ENCODE peak calls at places on chromosomes 5 and 9, in eight cellular contexts. One of them, this sample, is unnamed.

GRCh38 chr9:16611969-16612368 is 258.5 kb downstream of the BNC2 start:
- DNase-seq in activated effector memory CD4-positive, alpha-beta T cell treated with anti-CD3 and anti-CD28 coated beads, Interleukin-2, amount 50 U/mL, for 16 hours: no peak
- DNase-seq in AG08396: peak
- DNase-seq in HCEC 1CT: peak
- DNase-seq in mesendoderm: no peak
- DNase-seq in glomerular endothelial cell: no peak
- DNase-seq in ELR: no peak
- DNase-seq in NCI-H1417: no peak
- DNase-seq in this sample: no peak

GRCh38 chr9:83570359-83570758 is 32.2 kb upstream of the FRMD3 start:
- DNase-seq in activated effector memory CD4-positive, alpha-beta T cell treated with anti-CD3 and anti-CD28 coated beads, Interleukin-2, amount 50 U/mL, for 16 hours: no peak
- DNase-seq in AG08396: no peak
- DNase-seq in HCEC 1CT: no peak
- DNase-seq in mesendoderm: no peak
- DNase-seq in glomerular endothelial cell: no peak
- DNase-seq in ELR: no peak
- DNase-seq in NCI-H1417: no peak
- DNase-seq in this sample: no peak

GRCh38 chr5:147712583-147712982 is 69.9 kb downstream of the JAKMIP2 start:
- DNase-seq in activated effector memory CD4-positive, alpha-beta T cell treated with anti-CD3 and anti-CD28 coated beads, Interleukin-2, amount 50 U/mL, for 16 hours: no peak
- DNase-seq in AG08396: no peak
- DNase-seq in HCEC 1CT: no peak
- DNase-seq in mesendoderm: no peak
- DNase-seq in glomerular endothelial cell: no peak
- DNase-seq in ELR: no peak
- DNase-seq in NCI-H1417: peak
- DNase-seq in this sample: no peak

GRCh38 chr5:83026930-83027687 is 50.1 kb downstream of the TMEM167A start:
- DNase-seq in activated effector memory CD4-positive, alpha-beta T cell treated with anti-CD3 and anti-CD28 coated beads, Interleukin-2, amount 50 U/mL, for 16 hours: no peak
- DNase-seq in AG08396: no peak
- DNase-seq in HCEC 1CT: no peak
- DNase-seq in mesendoderm: peak
- DNase-seq in glomerular endothelial cell: no peak
- DNase-seq in ELR: no peak
- DNase-seq in NCI-H1417: no peak
- DNase-seq in this sample: no peak

GRCh38 chr5:125518169-125518568 is 771.7 kb upstream of the ZNF608 start:
- DNase-seq in activated effector memory CD4-positive, alpha-beta T cell treated with anti-CD3 and anti-CD28 coated beads, Interleukin-2, amount 50 U/mL, for 16 hours: no peak
- DNase-seq in AG08396: no peak
- DNase-seq in HCEC 1CT: no peak
- DNase-seq in mesendoderm: no peak
- DNase-seq in glomerular endothelial cell: no peak
- DNase-seq in ELR: no peak
- DNase-seq in NCI-H1417: no peak
- DNase-seq in this sample: no peak

GRCh38 chr9:70610287-70610644 is 195.8 kb upstream of the KLF9 start:
- DNase-seq in activated effector memory CD4-positive, alpha-beta T cell treated with anti-CD3 and anti-CD28 coated beads, Interleukin-2, amount 50 U/mL, for 16 hours: no peak
- DNase-seq in AG08396: no peak
- DNase-seq in HCEC 1CT: no peak
- DNase-seq in mesendoderm: no peak
- DNase-seq in glomerular endothelial cell: no peak
- DNase-seq in ELR: no peak
- DNase-seq in NCI-H1417: no peak
- DNase-seq in this sample: no peak

GRCh38 chr5:124888050-124888506 is 141.6 kb upstream of the ZNF608 start:
- DNase-seq in activated effector memory CD4-positive, alpha-beta T cell treated with anti-CD3 and anti-CD28 coated beads, Interleukin-2, amount 50 U/mL, for 16 hours: no peak
- DNase-seq in AG08396: no peak
- DNase-seq in HCEC 1CT: no peak
- DNase-seq in mesendoderm: peak
- DNase-seq in glomerular endothelial cell: no peak
- DNase-seq in ELR: no peak
- DNase-seq in NCI-H1417: peak
- DNase-seq in this sample: no peak

GRCh38 chr5:65927497-65928340 is 1.3 kb downstream of the ERBIN start:
- DNase-seq in activated effector memory CD4-positive, alpha-beta T cell treated with anti-CD3 and anti-CD28 coated beads, Interleukin-2, amount 50 U/mL, for 16 hours: peak
- DNase-seq in AG08396: peak
- DNase-seq in HCEC 1CT: peak
- DNase-seq in mesendoderm: peak
- DNase-seq in glomerular endothelial cell: peak
- DNase-seq in ELR: peak
- DNase-seq in NCI-H1417: peak
- DNase-seq in this sample: no peak

GRCh38 chr9:114167591-114168091 is 12.3 kb downstream of the COL27A1 start:
- DNase-seq in activated effector memory CD4-positive, alpha-beta T cell treated with anti-CD3 and anti-CD28 coated beads, Interleukin-2, amount 50 U/mL, for 16 hours: no peak
- DNase-seq in AG08396: no peak
- DNase-seq in HCEC 1CT: no peak
- DNase-seq in mesendoderm: no peak
- DNase-seq in glomerular endothelial cell: no peak
- DNase-seq in ELR: no peak
- DNase-seq in NCI-H1417: no peak
- DNase-seq in this sample: no peak

GRCh38 chr9:131087354-131087893 is 8.9 kb upstream of the AIF1L start:
- DNase-seq in activated effector memory CD4-positive, alpha-beta T cell treated with anti-CD3 and anti-CD28 coated beads, Interleukin-2, amount 50 U/mL, for 16 hours: no peak
- DNase-seq in AG08396: no peak
- DNase-seq in HCEC 1CT: no peak
- DNase-seq in mesendoderm: no peak
- DNase-seq in glomerular endothelial cell: no peak
- DNase-seq in ELR: no peak
- DNase-seq in NCI-H1417: no peak
- DNase-seq in this sample: no peak

GRCh38 chr5:112473989-112474388 is 54.9 kb upstream of the EPB41L4A start:
- DNase-seq in activated effector memory CD4-positive, alpha-beta T cell treated with anti-CD3 and anti-CD28 coated beads, Interleukin-2, amount 50 U/mL, for 16 hours: no peak
- DNase-seq in AG08396: no peak
- DNase-seq in HCEC 1CT: no peak
- DNase-seq in mesendoderm: no peak
- DNase-seq in glomerular endothelial cell: no peak
- DNase-seq in ELR: no peak
- DNase-seq in NCI-H1417: no peak
- DNase-seq in this sample: no peak

GRCh38 chr5:7849531-7850240 is 1.2 kb downstream of the CFAP90 start:
- DNase-seq in activated effector memory CD4-positive, alpha-beta T cell treated with anti-CD3 and anti-CD28 coated beads, Interleukin-2, amount 50 U/mL, for 16 hours: no peak
- DNase-seq in AG08396: peak
- DNase-seq in HCEC 1CT: no peak
- DNase-seq in mesendoderm: peak
- DNase-seq in glomerular endothelial cell: no peak
- DNase-seq in ELR: no peak
- DNase-seq in NCI-H1417: peak
- DNase-seq in this sample: no peak

GRCh38 chr5:52725781-52726180 is 61.9 kb upstream of the ITGA1 start:
- DNase-seq in activated effector memory CD4-positive, alpha-beta T cell treated with anti-CD3 and anti-CD28 coated beads, Interleukin-2, amount 50 U/mL, for 16 hours: no peak
- DNase-seq in AG08396: no peak
- DNase-seq in HCEC 1CT: no peak
- DNase-seq in mesendoderm: no peak
- DNase-seq in glomerular endothelial cell: no peak
- DNase-seq in ELR: no peak
- DNase-seq in NCI-H1417: peak
- DNase-seq in this sample: no peak

GRCh38 chr9:69324549-69325401 is at the start of gene ENTREP1:
- DNase-seq in activated effector memory CD4-positive, alpha-beta T cell treated with anti-CD3 and anti-CD28 coated beads, Interleukin-2, amount 50 U/mL, for 16 hours: no peak
- DNase-seq in AG08396: peak
- DNase-seq in HCEC 1CT: no peak
- DNase-seq in mesendoderm: peak
- DNase-seq in glomerular endothelial cell: no peak
- DNase-seq in ELR: peak
- DNase-seq in NCI-H1417: peak
- DNase-seq in this sample: no peak

GRCh38 chr9:131739192-131739961 is 499 bp downstream of the RAPGEF1 start:
- DNase-seq in activated effector memory CD4-positive, alpha-beta T cell treated with anti-CD3 and anti-CD28 coated beads, Interleukin-2, amount 50 U/mL, for 16 hours: peak
- DNase-seq in AG08396: peak
- DNase-seq in HCEC 1CT: peak
- DNase-seq in mesendoderm: peak
- DNase-seq in glomerular endothelial cell: no peak
- DNase-seq in ELR: peak
- DNase-seq in NCI-H1417: peak
- DNase-seq in this sample: peak

GRCh38 chr9:93658184-93658925 is 82.0 kb downstream of the PHF2 start:
- DNase-seq in activated effector memory CD4-positive, alpha-beta T cell treated with anti-CD3 and anti-CD28 coated beads, Interleukin-2, amount 50 U/mL, for 16 hours: peak
- DNase-seq in AG08396: no peak
- DNase-seq in HCEC 1CT: no peak
- DNase-seq in mesendoderm: no peak
- DNase-seq in glomerular endothelial cell: no peak
- DNase-seq in ELR: no peak
- DNase-seq in NCI-H1417: no peak
- DNase-seq in this sample: peak

GRCh38 chr5:159775890-159776289 is 140.4 kb upstream of the ADRA1B start:
- DNase-seq in activated effector memory CD4-positive, alpha-beta T cell treated with anti-CD3 and anti-CD28 coated beads, Interleukin-2, amount 50 U/mL, for 16 hours: no peak
- DNase-seq in AG08396: no peak
- DNase-seq in HCEC 1CT: no peak
- DNase-seq in mesendoderm: no peak
- DNase-seq in glomerular endothelial cell: no peak
- DNase-seq in ELR: no peak
- DNase-seq in NCI-H1417: no peak
- DNase-seq in this sample: no peak

GRCh38 chr5:179825655-179826182 is 5.0 kb downstream of the SQSTM1 start:
- DNase-seq in activated effector memory CD4-positive, alpha-beta T cell treated with anti-CD3 and anti-CD28 coated beads, Interleukin-2, amount 50 U/mL, for 16 hours: no peak
- DNase-seq in AG08396: no peak
- DNase-seq in HCEC 1CT: no peak
- DNase-seq in mesendoderm: no peak
- DNase-seq in glomerular endothelial cell: no peak
- DNase-seq in ELR: no peak
- DNase-seq in NCI-H1417: no peak
- DNase-seq in this sample: no peak

GRCh38 chr5:176716320-176716719 is 69.0 kb downstream of the TSPAN17 start:
- DNase-seq in activated effector memory CD4-positive, alpha-beta T cell treated with anti-CD3 and anti-CD28 coated beads, Interleukin-2, amount 50 U/mL, for 16 hours: no peak
- DNase-seq in AG08396: peak
- DNase-seq in HCEC 1CT: peak
- DNase-seq in mesendoderm: no peak
- DNase-seq in glomerular endothelial cell: no peak
- DNase-seq in ELR: peak
- DNase-seq in NCI-H1417: no peak
- DNase-seq in this sample: no peak

GRCh38 chr9:95753762-95754465 is 121.6 kb upstream of the ERCC6L2 start:
- DNase-seq in activated effector memory CD4-positive, alpha-beta T cell treated with anti-CD3 and anti-CD28 coated beads, Interleukin-2, amount 50 U/mL, for 16 hours: no peak
- DNase-seq in AG08396: no peak
- DNase-seq in HCEC 1CT: no peak
- DNase-seq in mesendoderm: no peak
- DNase-seq in glomerular endothelial cell: no peak
- DNase-seq in ELR: no peak
- DNase-seq in NCI-H1417: peak
- DNase-seq in this sample: no peak

GRCh38 chr9:134126373-134126772 is 9.5 kb upstream of the WDR5 start:
- DNase-seq in activated effector memory CD4-positive, alpha-beta T cell treated with anti-CD3 and anti-CD28 coated beads, Interleukin-2, amount 50 U/mL, for 16 hours: no peak
- DNase-seq in AG08396: no peak
- DNase-seq in HCEC 1CT: no peak
- DNase-seq in mesendoderm: no peak
- DNase-seq in glomerular endothelial cell: no peak
- DNase-seq in ELR: no peak
- DNase-seq in NCI-H1417: no peak
- DNase-seq in this sample: no peak

GRCh38 chr9:104856413-104856941 is 71.5 kb downstream of the ABCA1 start:
- DNase-seq in activated effector memory CD4-positive, alpha-beta T cell treated with anti-CD3 and anti-CD28 coated beads, Interleukin-2, amount 50 U/mL, for 16 hours: no peak
- DNase-seq in AG08396: no peak
- DNase-seq in HCEC 1CT: peak
- DNase-seq in mesendoderm: no peak
- DNase-seq in glomerular endothelial cell: no peak
- DNase-seq in ELR: no peak
- DNase-seq in NCI-H1417: peak
- DNase-seq in this sample: no peak

GRCh38 chr5:373710-374602 is 52.4 kb downstream of the AHRR start:
- DNase-seq in activated effector memory CD4-positive, alpha-beta T cell treated with anti-CD3 and anti-CD28 coated beads, Interleukin-2, amount 50 U/mL, for 16 hours: peak
- DNase-seq in AG08396: peak
- DNase-seq in HCEC 1CT: peak
- DNase-seq in mesendoderm: no peak
- DNase-seq in glomerular endothelial cell: no peak
- DNase-seq in ELR: peak
- DNase-seq in NCI-H1417: peak
- DNase-seq in this sample: peak

GRCh38 chr5:72210913-72211670 is 103.8 kb downstream of the MAP1B start:
- DNase-seq in activated effector memory CD4-positive, alpha-beta T cell treated with anti-CD3 and anti-CD28 coated beads, Interleukin-2, amount 50 U/mL, for 16 hours: no peak
- DNase-seq in AG08396: peak
- DNase-seq in HCEC 1CT: peak
- DNase-seq in mesendoderm: no peak
- DNase-seq in glomerular endothelial cell: peak
- DNase-seq in ELR: peak
- DNase-seq in NCI-H1417: peak
- DNase-seq in this sample: no peak

GRCh38 chr9:20624201-20625002 is 2.1 kb upstream of the MLLT3 start:
- DNase-seq in activated effector memory CD4-positive, alpha-beta T cell treated with anti-CD3 and anti-CD28 coated beads, Interleukin-2, amount 50 U/mL, for 16 hours: peak
- DNase-seq in AG08396: peak
- DNase-seq in HCEC 1CT: peak
- DNase-seq in mesendoderm: peak
- DNase-seq in glomerular endothelial cell: no peak
- DNase-seq in ELR: peak
- DNase-seq in NCI-H1417: peak
- DNase-seq in this sample: no peak

GRCh38 chr9:133973111-133973790 is 18.9 kb downstream of the VAV2 start:
- DNase-seq in activated effector memory CD4-positive, alpha-beta T cell treated with anti-CD3 and anti-CD28 coated beads, Interleukin-2, amount 50 U/mL, for 16 hours: no peak
- DNase-seq in AG08396: no peak
- DNase-seq in HCEC 1CT: no peak
- DNase-seq in mesendoderm: no peak
- DNase-seq in glomerular endothelial cell: no peak
- DNase-seq in ELR: no peak
- DNase-seq in NCI-H1417: no peak
- DNase-seq in this sample: no peak

GRCh38 chr9:87518702-87519335 is 21.2 kb downstream of the DAPK1 start:
- DNase-seq in activated effector memory CD4-positive, alpha-beta T cell treated with anti-CD3 and anti-CD28 coated beads, Interleukin-2, amount 50 U/mL, for 16 hours: no peak
- DNase-seq in AG08396: no peak
- DNase-seq in HCEC 1CT: peak
- DNase-seq in mesendoderm: no peak
- DNase-seq in glomerular endothelial cell: no peak
- DNase-seq in ELR: no peak
- DNase-seq in NCI-H1417: no peak
- DNase-seq in this sample: no peak

GRCh38 chr5:160174290-160174689 is 55.0 kb upstream of the FABP6 start:
- DNase-seq in activated effector memory CD4-positive, alpha-beta T cell treated with anti-CD3 and anti-CD28 coated beads, Interleukin-2, amount 50 U/mL, for 16 hours: no peak
- DNase-seq in AG08396: no peak
- DNase-seq in HCEC 1CT: no peak
- DNase-seq in mesendoderm: no peak
- DNase-seq in glomerular endothelial cell: no peak
- DNase-seq in ELR: no peak
- DNase-seq in NCI-H1417: no peak
- DNase-seq in this sample: no peak

GRCh38 chr5:9358961-9359686 is 186.8 kb downstream of the SEMA5A start:
- DNase-seq in activated effector memory CD4-positive, alpha-beta T cell treated with anti-CD3 and anti-CD28 coated beads, Interleukin-2, amount 50 U/mL, for 16 hours: no peak
- DNase-seq in AG08396: peak
- DNase-seq in HCEC 1CT: peak
- DNase-seq in mesendoderm: peak
- DNase-seq in glomerular endothelial cell: no peak
- DNase-seq in ELR: peak
- DNase-seq in NCI-H1417: no peak
- DNase-seq in this sample: no peak

GRCh38 chr5:128084228-128085167 is 932 bp downstream of the SLC12A2 start:
- DNase-seq in activated effector memory CD4-positive, alpha-beta T cell treated with anti-CD3 and anti-CD28 coated beads, Interleukin-2, amount 50 U/mL, for 16 hours: peak
- DNase-seq in AG08396: peak
- DNase-seq in HCEC 1CT: peak
- DNase-seq in mesendoderm: peak
- DNase-seq in glomerular endothelial cell: no peak
- DNase-seq in ELR: peak
- DNase-seq in NCI-H1417: peak
- DNase-seq in this sample: peak

GRCh38 chr9:137416563-137417151 is 6.3 kb downstream of the EXD3 start:
- DNase-seq in activated effector memory CD4-positive, alpha-beta T cell treated with anti-CD3 and anti-CD28 coated beads, Interleukin-2, amount 50 U/mL, for 16 hours: no peak
- DNase-seq in AG08396: no peak
- DNase-seq in HCEC 1CT: no peak
- DNase-seq in mesendoderm: no peak
- DNase-seq in glomerular endothelial cell: no peak
- DNase-seq in ELR: no peak
- DNase-seq in NCI-H1417: no peak
- DNase-seq in this sample: no peak

This sample was measured in activated naive CD8-positive, alpha-beta T cell treated with anti-CD3 and anti-CD28 coated beads, Interleukin-2, amount 10 ng/mL, durations not matched to agents 7 days and 5 days.